ENCODE peak calls at places on chromosomes 6 and 20, in six cellular contexts. G is HCT116, X is DND-41, J is PC-3, O is fibroblast of lung, T is OCI-LY7. B is an unnamed sample.

GRCh38 chr20:2353231-2353630 is 27.5 kb upstream of the TGM6 start:
- DNase-seq in G (no peak), X (no peak), J (no peak), O (no peak), T (peak; percentile 4), B (no peak)

GRCh38 chr6:71886184-71887005 is at the start of gene RIMS1:
- DNase-seq in G (no peak), X (no peak), J (no peak), O (peak; percentile 23), T (no peak), B (peak; percentile 57)

GRCh38 chr20:48623906-48624265 is 203.9 kb downstream of the PREX1 start:
- DNase-seq in G (no peak), X (no peak), J (no peak), O (no peak), T (no peak), B (no peak)

GRCh38 chr6:168127384-168127868 is 48.4 kb upstream of the FRMD1 start:
- DNase-seq in G (no peak), X (no peak), J (no peak), O (no peak), T (no peak), B (no peak)

GRCh38 chr6:103672169-103672568 is 1187.5 kb downstream of the HACE1 start:
- DNase-seq in G (peak; percentile 16), X (no peak), J (peak; percentile 49), O (peak; percentile 0), T (no peak), B (peak; percentile 27)

GRCh38 chr6:6696867-6697531 is 108.5 kb downstream of the LY86 start:
- DNase-seq in G (peak; percentile 63), X (peak; percentile 76), J (peak; percentile 90), O (peak; percentile 65), T (peak; percentile 57), B (no peak)

GRCh38 chr6:42407379-42407778 is 44.3 kb downstream of the TRERF1 start:
- DNase-seq in G (no peak), X (no peak), J (peak; percentile 78), O (peak; percentile 97), T (no peak), B (no peak)

GRCh38 chr20:48544402-48545333 is 283.1 kb downstream of the PREX1 start:
- DNase-seq in G (no peak), X (no peak), J (peak; percentile 8), O (no peak), T (no peak), B (no peak)

GRCh38 chr6:134288538-134289203 is 29.2 kb downstream of the SGK1 start:
- DNase-seq in G (no peak), X (no peak), J (peak; percentile 61), O (peak; percentile 88), T (no peak), B (no peak)

GRCh38 chr20:9555781-9556180 is 41.4 kb downstream of the LAMP5 start:
- DNase-seq in G (no peak), X (no peak), J (peak; percentile 97), O (no peak), T (no peak), B (no peak)

GRCh38 chr6:31086788-31087440 is 25.5 kb downstream of the C6orf15 start:
- DNase-seq in G (no peak), X (no peak), J (peak; percentile 36), O (peak; percentile 90), T (no peak), B (no peak)
- H3K4me2 ChIP-seq in G (peak overlapping the region; percentile 18), X (no peak overlapping the region), J (peak overlapping the region; percentile 93), O (peak overlapping the region; percentile 6), T (no peak overlapping the region), B (no peak overlapping the region)

GRCh38 chr20:24690408-24690807 is 221.0 kb downstream of the SYNDIG1 start:
- DNase-seq in G (no peak), X (no peak), J (no peak), O (no peak), T (no peak), B (no peak)
- H3K4me2 ChIP-seq in G (no peak overlapping the region), X (no peak overlapping the region), J (no peak overlapping the region), O (no peak overlapping the region), T (no peak overlapping the region), B (no peak overlapping the region)

DNA sequence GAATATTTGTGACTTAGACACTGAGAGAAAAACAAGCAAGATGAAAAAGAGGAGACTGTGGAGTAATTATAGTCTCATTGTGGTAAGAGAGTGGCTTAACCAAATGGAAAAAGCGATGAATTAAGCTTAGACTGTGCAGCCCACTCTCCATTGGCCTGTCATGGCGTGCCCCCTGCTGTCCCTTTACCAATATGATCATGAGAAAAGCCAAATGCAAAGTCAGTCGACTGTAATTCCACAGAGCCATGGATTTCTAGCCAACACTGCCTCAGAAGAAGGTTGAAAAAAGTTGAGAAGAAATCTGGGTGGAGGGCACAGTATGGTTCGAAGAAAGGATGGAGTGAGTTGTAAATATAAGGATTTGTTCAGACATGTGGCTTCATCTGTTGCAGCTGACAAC is 251.3 kb downstream of the DOK5 start:
- DNase-seq in G (no peak), X (no peak), J (no peak), O (no peak), T (no peak), B (peak; percentile 80)
- H3K4me2 ChIP-seq in G (no peak overlapping the region), X (no peak overlapping the region), J (no peak overlapping the region), O (no peak overlapping the region), T (no peak overlapping the region), B (peak overlapping the region; percentile 63)

GRCh38 chr6:7730411-7730810 is 4.5 kb downstream of the BMP6 start:
- DNase-seq in G (no peak), X (no peak), J (no peak), O (no peak), T (no peak), B (no peak)
- H3K4me2 ChIP-seq in G (no peak overlapping the region), X (no peak overlapping the region), J (peak overlapping the region; percentile 96), O (no peak overlapping the region), T (no peak overlapping the region), B (peak overlapping the region; percentile 96)

DNA sequence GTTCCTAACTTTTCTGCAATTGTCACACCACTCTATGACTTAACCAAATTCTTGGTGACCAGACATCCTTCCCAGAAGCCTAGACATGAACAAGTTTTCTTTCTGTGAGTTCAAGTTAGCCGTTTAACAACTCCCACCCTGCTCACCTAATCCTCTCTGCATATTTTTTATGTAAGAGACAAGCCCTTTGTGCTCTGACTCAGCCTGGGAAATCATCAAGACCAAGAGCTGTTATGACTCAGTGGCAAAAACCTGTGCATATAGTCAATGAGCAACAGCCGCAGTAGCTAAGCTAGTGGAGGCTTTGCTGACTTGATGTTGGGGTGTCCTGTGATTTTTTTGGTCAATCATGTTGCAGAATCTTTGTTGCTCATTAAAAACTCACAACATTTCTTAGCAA is 379.1 kb downstream of the QKI start:
- DNase-seq in G (peak; percentile 0), X (no peak), J (peak; percentile 35), O (peak; percentile 94), T (no peak), B (no peak)
- H3K4me2 ChIP-seq in G (no peak overlapping the region), X (no peak overlapping the region), J (no peak overlapping the region), O (no peak overlapping the region), T (no peak overlapping the region), B (no peak overlapping the region)

DNA sequence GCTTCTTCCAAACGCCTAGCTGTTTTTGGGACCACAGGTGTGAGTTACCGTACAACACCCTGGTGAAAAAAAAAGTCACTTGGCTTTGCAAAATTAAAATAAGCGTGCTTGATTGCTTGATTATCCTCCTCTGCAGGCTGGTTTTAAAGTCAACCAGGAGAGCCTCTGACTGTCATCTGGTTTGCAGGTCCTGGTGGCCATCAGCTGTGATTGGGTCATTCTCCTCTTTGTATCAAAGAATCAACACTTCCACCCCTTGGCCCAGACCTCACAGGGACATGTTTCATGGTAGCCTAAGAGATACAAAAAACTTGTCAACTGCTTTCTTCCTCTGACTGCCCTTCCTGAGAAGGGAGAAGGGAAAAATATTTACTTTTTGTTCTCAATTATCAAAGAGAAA is 98.2 kb upstream of the RNF24 start:
- DNase-seq in G (no peak), X (no peak), J (no peak), O (no peak), T (no peak), B (no peak)
- H3K4me2 ChIP-seq in G (no peak overlapping the region), X (no peak overlapping the region), J (no peak overlapping the region), O (no peak overlapping the region), T (no peak overlapping the region), B (peak overlapping the region; percentile 38)

GRCh38 chr6:28824793-28825731 is 98.7 kb downstream of the TRIM27 start:
- DNase-seq in G (no peak), X (no peak), J (no peak), O (no peak), T (no peak), B (no peak)

DNA sequence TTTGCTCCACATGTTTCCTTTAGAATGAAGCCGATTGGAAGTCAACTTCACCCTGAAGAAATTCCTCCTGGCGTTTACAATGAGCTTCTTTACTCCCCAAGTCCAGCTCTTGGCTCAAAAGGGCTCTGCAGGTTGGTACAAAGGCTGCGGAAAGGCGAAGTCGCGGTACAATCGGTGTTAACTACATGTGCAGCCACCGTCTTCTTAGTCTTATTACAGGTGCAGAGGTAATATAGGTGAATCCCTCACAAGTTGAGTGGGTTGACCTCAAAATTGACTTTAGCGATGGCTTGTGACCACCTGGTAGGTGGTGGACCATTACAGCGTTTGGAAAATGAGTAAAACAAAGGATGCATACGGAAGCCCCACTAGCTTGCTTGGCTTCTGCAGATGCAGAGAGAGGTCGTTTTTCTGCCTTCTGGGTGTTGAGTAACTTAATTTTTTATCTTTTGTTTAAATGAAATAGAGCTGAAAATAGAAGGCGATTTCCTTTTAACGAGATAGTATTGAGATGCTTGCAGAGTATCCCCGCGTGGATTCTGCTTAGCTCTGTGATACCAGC is 98.0 kb downstream of the TRIM27 start:
- DNase-seq in G (no peak), X (no peak), J (no peak), O (no peak), T (no peak), B (no peak)
- H3K4me2 ChIP-seq in G (no peak overlapping the region), X (no peak overlapping the region), J (peak overlapping the region; percentile 74), O (peak overlapping the region; percentile 52), T (no peak overlapping the region), B (no peak overlapping the region)

GRCh38 chr20:46398963-46399362 is 7.5 kb downstream of the ELMO2 start:
- DNase-seq in G (no peak), X (no peak), J (no peak), O (no peak), T (no peak), B (peak; percentile 61)
- H3K4me2 ChIP-seq in G (no peak overlapping the region), X (no peak overlapping the region), J (no peak overlapping the region), O (no peak overlapping the region), T (peak overlapping the region; percentile 30), B (peak overlapping the region; percentile 71)

DNA sequence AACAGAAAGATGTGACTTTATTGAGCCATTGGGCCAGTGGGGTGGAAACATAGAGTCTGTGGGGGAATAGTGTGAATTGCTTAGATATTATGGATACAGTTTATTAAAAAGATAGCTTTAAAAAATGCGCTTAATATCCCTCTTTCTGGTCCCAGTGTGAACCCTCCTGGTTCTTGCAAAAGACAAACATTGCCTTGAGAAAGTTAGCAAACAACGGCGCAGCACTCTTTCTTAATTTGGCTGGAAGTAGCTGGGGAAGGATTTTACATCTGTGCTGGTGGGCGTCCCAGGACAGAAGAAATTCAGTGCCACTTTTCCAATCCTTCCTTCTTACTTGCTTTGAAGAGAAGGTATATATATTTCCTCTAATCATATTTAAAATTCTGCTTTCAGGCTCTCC is 191.4 kb upstream of the ZFP64 start:
- DNase-seq in G (no peak), X (no peak), J (no peak), O (no peak), T (no peak), B (no peak)
- H3K4me2 ChIP-seq in G (no peak overlapping the region), X (no peak overlapping the region), J (no peak overlapping the region), O (no peak overlapping the region), T (no peak overlapping the region), B (no peak overlapping the region)